ENCODE peak calls at places on chromosome 4, in six cellular contexts. A is Peyer's patch, J is tibial nerve, F is IMR-90, R is esophagus squamous epithelium, E is tibial artery. N is an unnamed sample. For H3K4me1 and H3K9me3, the result is how much of the 10 kb centered on the place peaks cover.

GRCh38 chr4:128709268-128709667 is 100.2 kb upstream of the JADE1 start:
- DNase-seq in F (no peak), E (no peak), J (no peak), R (no peak), A (no peak), N (no peak)

GRCh38 chr4:141229408-141230101 is 8.9 kb downstream of the ZNF330 start:
- DNase-seq in F (no peak), J (no peak), A (no peak), R (no peak), E (no peak), N (no peak)

GRCh38 chr4:161949941-161950725 is 213.7 kb downstream of the FSTL5 start:
- DNase-seq in R (no peak), E (no peak), J (no peak), F (peak), A (no peak), N (no peak)

GRCh38 chr4:19478791-19479190 is 772.9 kb upstream of the SLIT2 start:
- DNase-seq in J (no peak), A (no peak), E (no peak), R (no peak), F (peak), N (no peak)

GRCh38 chr4:88147799-88148217 is 10.6 kb downstream of the ABCG2 start:
- DNase-seq in J (no peak), A (no peak), E (no peak), F (no peak), R (no peak), N (no peak)

GRCh38 chr4:169664615-169665014 is 44.2 kb downstream of the CLCN3 start:
- DNase-seq in A (no peak), J (no peak), R (no peak), F (no peak), E (no peak), N (peak)

GRCh38 chr4:130233377-130234047 is 1137.6 kb downstream of the C4orf33 start:
- DNase-seq in F (no peak), R (no peak), J (no peak), A (no peak), E (no peak), N (no peak)

GRCh38 chr4:12041828-12042227 is 613.1 kb upstream of the HS3ST1 start:
- DNase-seq in J (no peak), R (no peak), A (no peak), F (no peak), E (no peak), N (peak)

GRCh38 chr4:12488672-12489071 is 995.5 kb downstream of the RAB28 start:
- DNase-seq in E (no peak), A (no peak), R (no peak), J (no peak), F (no peak), N (no peak)

GRCh38 chr4:41594439-41594838 is 56.5 kb downstream of the LIMCH1 start:
- DNase-seq in F (no peak), A (no peak), J (no peak), E (peak), R (no peak), N (no peak)

GRCh38 chr4:41587286-41587685 is 49.3 kb downstream of the LIMCH1 start:
- DNase-seq in A (no peak), R (no peak), F (no peak), E (no peak), J (no peak), N (no peak)

DNA sequence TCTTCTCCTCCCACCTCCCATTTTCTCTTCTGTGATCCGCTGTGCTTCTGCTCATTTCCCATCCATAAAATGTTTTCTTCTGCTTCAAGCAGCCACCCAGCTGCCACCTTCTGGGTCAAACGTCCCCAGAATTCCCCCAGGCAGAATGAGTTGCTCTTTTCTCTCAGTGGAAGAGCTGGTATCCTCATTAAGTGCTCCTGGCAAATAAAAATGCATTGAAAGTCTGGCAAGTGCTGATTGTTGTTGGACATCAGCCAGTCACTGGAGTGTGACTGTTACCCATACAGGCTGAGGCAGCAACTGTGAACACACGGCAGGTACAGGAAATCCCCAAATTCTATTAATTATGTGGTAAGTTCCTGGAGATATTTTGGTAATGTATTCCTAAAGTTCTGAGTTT is 52.6 kb downstream of the LIMCH1 start:
- DNase-seq in E (no peak), A (no peak), F (no peak), R (no peak), J (no peak), N (peak)
- H3K4me3 ChIP-seq in E (no peak), A (no peak), F (no peak), R (no peak), J (no peak), N (no peak)

GRCh38 chr4:16100833-16101232 is 17.0 kb upstream of the PROM1 start:
- DNase-seq in J (no peak), A (no peak), R (no peak), E (no peak), F (no peak), N (no peak)
- H3K4me1 ChIP-seq in J (under half), A (under half), R (under half), E (under half), F (under half), N (under half)

GRCh38 chr4:763922-764321 is 58.3 kb downstream of the PCGF3 start:
- DNase-seq in J (no peak), A (no peak), E (no peak), R (no peak), F (no peak), N (no peak)

GRCh38 chr4:763191-763810 is 57.7 kb downstream of the PCGF3 start:
- DNase-seq in F (no peak), R (no peak), J (no peak), E (no peak), A (no peak), N (no peak)

GRCh38 chr4:766152-766515 is 59.8 kb downstream of the CPLX1 start:
- DNase-seq in E (no peak), R (no peak), F (peak), J (no peak), A (no peak), N (no peak)

GRCh38 chr4:762211-763190 is 56.9 kb downstream of the PCGF3 start:
- DNase-seq in J (no peak), R (no peak), A (no peak), F (no peak), E (no peak), N (no peak)

GRCh38 chr4:764405-765169 is 59.0 kb downstream of the PCGF3 start:
- DNase-seq in R (no peak), E (no peak), A (no peak), F (no peak), J (no peak), N (no peak)
- H3K9me3 ChIP-seq in R (under half), E (half or more), A (under half), F (under half), J (half or more), N (under half)

GRCh38 chr4:8242782-8243556 is 26.6 kb upstream of the HTRA3 start:
- DNase-seq in F (no peak), R (no peak), A (no peak), J (no peak), E (no peak), N (no peak)
- H3K4me3 ChIP-seq in F (no peak), R (no peak), A (no peak), J (no peak), E (no peak), N (no peak)

GRCh38 chr4:143377635-143378099 is 41.0 kb downstream of the GAB1 start:
- DNase-seq in J (no peak), F (no peak), A (no peak), R (no peak), E (no peak), N (no peak)

GRCh38 chr4:143380651-143381050 is 44.0 kb downstream of the GAB1 start:
- DNase-seq in J (no peak), E (no peak), F (peak), R (no peak), A (no peak), N (no peak)

GRCh38 chr4:143372093-143372915 is 35.6 kb downstream of the GAB1 start:
- DNase-seq in J (no peak), E (no peak), A (no peak), F (no peak), R (no peak), N (no peak)

GRCh38 chr4:143374771-143375170 is 38.1 kb downstream of the GAB1 start:
- DNase-seq in A (no peak), F (no peak), J (no peak), E (no peak), R (no peak), N (no peak)

DNA sequence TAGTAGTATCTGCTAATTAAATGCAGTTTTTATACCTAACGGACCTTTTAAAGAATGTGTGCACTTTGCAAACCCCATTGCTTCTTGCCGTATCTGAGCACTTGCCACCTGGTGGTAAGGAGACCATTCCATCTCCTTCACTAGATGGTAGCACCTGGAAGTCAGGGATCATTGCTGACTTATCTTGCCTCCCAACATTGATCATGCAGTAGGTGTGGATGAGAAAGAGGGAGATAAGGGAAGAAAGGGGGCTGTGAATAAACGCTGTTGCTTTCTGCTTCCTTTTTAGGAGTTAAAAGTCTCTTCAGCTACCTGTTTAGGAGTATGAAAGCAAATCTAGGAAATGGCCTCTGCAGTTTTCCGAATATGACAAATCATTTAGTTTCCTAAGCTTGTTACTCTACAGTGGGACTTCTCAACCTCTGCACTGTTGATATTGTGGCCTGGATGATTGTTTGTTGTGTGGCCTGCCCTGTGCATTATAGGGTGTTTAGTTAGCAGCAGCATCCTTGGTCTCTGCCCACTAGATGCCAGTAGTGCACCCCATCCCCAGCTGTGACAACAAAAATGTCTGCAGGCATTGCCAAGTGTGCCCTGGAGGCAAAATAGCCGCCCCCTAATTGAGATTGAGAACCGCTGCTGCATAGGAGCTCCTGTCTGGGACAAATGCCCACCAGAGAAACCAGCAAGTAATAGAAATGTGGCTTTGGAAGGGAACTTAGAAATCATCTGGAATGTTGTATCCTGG is 38.8 kb downstream of the GAB1 start:
- DNase-seq in F (no peak), R (no peak), E (no peak), A (peak), J (no peak), N (peak)
- H3K4me1 ChIP-seq in F (under half), R (half or more), E (half or more), A (under half), J (half or more), N (under half)

GRCh38 chr4:43136752-43137151 is 244.2 kb downstream of the GRXCR1 start:
- DNase-seq in E (no peak), R (no peak), F (no peak), A (no peak), J (no peak), N (no peak)
- H3K9me3 ChIP-seq in E (under half), R (under half), F (under half), A (under half), J (under half), N (under half)